ENCODE peak calls at places on chromosomes 4 and X, in nine cellular contexts. H, A, L, K, V, R, C, Y and F are unnamed samples.

GRCh38 chr4:113901994-113902787 is 77.3 kb downstream of the ARSJ start:
- DNase-seq in H (no peak), A (no peak), L (no peak), K (no peak), V (peak), R (no peak), C (no peak), Y (no peak), F (peak)

GRCh38 chr4:38125816-38126215 is 165.6 kb downstream of the PTTG2 start:
- DNase-seq in H (no peak), A (no peak), L (no peak), K (no peak), V (no peak), R (no peak), C (no peak), Y (no peak), F (no peak)

GRCh38 chr4:99816611-99817309 is at the start of gene DAPP1:
- DNase-seq in H (no peak), A (peak), L (peak), K (no peak), V (no peak), R (no peak), C (no peak), Y (no peak), F (peak)

GRCh38 chrX:109902665-109903064 is 100.2 kb upstream of the TMEM164 start:
- DNase-seq in H (peak), A (no peak), L (no peak), K (no peak), V (peak), R (no peak), C (no peak), Y (no peak), F (no peak)

GRCh38 chr4:155769092-155769491 is 10.3 kb downstream of the GUCY1B1 start:
- DNase-seq in H (no peak), A (no peak), L (no peak), K (no peak), V (no peak), R (no peak), C (no peak), Y (no peak), F (no peak)

GRCh38 chrX:24148535-24149345 is 789 bp upstream of the ZFX start:
- DNase-seq in H (peak), A (peak), L (no peak), K (peak), V (peak), R (no peak), C (peak), Y (no peak), F (no peak)

GRCh38 chrX:46758163-46758955 is 559 bp downstream of the SLC9A7 start:
- DNase-seq in H (peak), A (no peak), L (no peak), K (no peak), V (no peak), R (no peak), C (peak), Y (no peak), F (peak)

GRCh38 chr4:128821151-128821550 is 11.7 kb downstream of the JADE1 start:
- DNase-seq in H (no peak), A (no peak), L (no peak), K (no peak), V (no peak), R (no peak), C (no peak), Y (no peak), F (no peak)

GRCh38 chr4:52750819-52751348 is 341 bp downstream of the ERVMER34-1 start:
- DNase-seq in H (peak), A (no peak), L (peak), K (peak), V (no peak), R (no peak), C (no peak), Y (no peak), F (peak)

GRCh38 chrX:153983321-153983729 is 10.8 kb downstream of the TMEM187 start:
- DNase-seq in H (no peak), A (no peak), L (no peak), K (no peak), V (no peak), R (no peak), C (no peak), Y (no peak), F (no peak)

DNA sequence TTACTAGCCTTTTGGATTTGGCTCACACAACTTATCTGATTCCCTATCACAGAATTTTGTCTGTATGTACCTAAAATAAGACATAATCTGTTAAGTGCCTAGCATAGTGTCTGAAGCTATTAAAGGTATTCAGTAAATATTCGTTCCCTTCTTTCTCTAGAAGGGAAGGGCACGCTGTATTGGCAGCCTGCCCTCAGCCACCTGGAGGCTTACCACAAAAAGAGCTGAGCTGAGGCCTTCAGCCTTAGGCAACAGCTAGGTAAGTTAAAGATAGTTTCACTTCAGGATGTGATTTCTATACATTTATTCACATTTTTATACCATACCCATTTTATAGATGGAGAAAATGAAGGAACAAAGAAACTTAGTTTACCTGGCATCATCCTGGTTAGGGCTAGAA is 400.0 kb upstream of the LCORL start:
- DNase-seq in H (no peak), A (no peak), L (no peak), K (no peak), V (no peak), R (no peak), C (no peak), Y (no peak), F (no peak)
- H3K27ac ChIP-seq in H (no peak), A (no peak), L (no peak), K (no peak), V (no peak), R (no peak), C (no peak), Y (no peak), F (no peak)

DNA sequence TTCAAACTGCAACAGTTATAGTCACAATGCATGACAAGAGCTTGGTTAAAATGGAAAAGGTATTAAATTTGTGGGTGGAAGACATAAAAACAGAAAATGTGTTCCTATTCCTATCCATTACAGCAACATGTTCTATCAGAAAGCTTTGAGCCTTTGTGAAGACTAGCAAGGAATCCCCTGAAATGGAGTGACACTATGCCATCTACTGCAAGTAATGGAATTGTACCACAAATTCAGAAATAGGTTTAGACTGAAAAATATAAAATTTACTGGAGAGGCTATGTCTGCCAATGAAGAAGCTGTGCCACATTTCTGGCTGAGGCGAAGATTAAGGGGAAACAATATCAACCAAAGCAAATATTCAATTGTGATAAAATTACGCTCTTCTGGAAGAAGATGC is 247.9 kb downstream of the ADAM29 start:
- DNase-seq in H (peak), A (no peak), L (no peak), K (no peak), V (no peak), R (no peak), C (no peak), Y (no peak), F (no peak)
- TF ChIP-seq EP300 in H (no peak), A (no peak), L (no peak), K (no peak), V (no peak), R (no peak), C (no peak), Y (no peak), F (no peak)

GRCh38 chrX:49199315-49199595 is 738 bp downstream of the SYP start:
- DNase-seq in H (no peak), A (no peak), L (no peak), K (no peak), V (no peak), R (no peak), C (no peak), Y (no peak), F (no peak)
- H3K27ac ChIP-seq in H (no peak), A (no peak), L (no peak), K (no peak), V (no peak), R (no peak), C (no peak), Y (no peak), F (no peak)

DNA sequence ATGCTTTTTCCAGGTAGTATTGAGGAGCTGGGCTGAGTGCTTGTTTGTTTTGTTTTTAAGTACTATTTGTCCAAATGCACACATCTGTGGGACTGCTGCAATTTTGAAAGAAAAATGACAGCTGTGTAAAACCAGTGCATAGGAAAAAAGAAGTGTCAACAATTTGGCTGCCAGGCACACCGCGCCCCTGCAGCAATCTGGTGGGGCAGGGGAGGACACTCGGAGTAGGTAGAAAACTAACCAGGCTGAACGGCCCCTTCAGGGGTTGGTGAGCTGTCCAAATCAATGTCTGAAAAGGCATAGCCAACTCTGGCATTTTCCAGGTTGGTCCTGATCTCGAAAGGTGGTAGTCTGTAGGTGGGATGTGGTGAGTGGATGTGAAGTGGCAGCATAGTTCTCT is 1.1 kb downstream of the LDOC1 start:
- DNase-seq in H (no peak), A (no peak), L (no peak), K (no peak), V (no peak), R (no peak), C (no peak), Y (no peak), F (no peak)
- TF ChIP-seq EP300 in H (no peak), A (no peak), L (no peak), K (no peak), V (no peak), R (no peak), C (no peak), Y (no peak), F (no peak)

GRCh38 chr4:4456351-4456750 is 69.4 kb downstream of the NSG1 start:
- DNase-seq in H (no peak), A (no peak), L (no peak), K (no peak), V (peak), R (no peak), C (peak), Y (no peak), F (no peak)
- H3K27ac ChIP-seq in H (no peak), A (no peak), L (no peak), K (no peak), V (no peak), R (no peak), C (peak), Y (no peak), F (no peak)

DNA sequence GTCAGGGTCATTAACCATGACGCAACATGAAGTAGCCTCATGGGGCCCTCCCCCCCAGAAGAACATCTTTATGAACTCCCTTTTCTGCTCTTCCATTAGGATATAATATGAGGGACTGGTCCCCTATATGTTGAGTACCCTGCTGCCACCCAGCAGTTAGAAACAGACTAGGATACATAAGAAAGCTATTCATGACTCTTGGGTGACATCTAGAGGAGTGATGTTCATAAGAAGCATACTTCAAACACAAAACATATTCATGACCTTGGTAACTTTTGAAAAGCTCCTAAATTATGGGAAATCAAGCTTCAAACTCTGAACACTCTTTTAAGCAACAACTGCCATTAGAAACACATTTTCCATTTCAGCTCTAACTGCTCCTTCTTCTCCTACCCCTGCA is 155.2 kb upstream of the SPIN4 start:
- DNase-seq in H (peak), A (no peak), L (no peak), K (no peak), V (peak), R (peak), C (peak), Y (no peak), F (no peak)
- TF ChIP-seq EP300 in H (no peak), A (no peak), L (no peak), K (no peak), V (no peak), R (no peak), C (no peak), Y (no peak), F (no peak)

DNA sequence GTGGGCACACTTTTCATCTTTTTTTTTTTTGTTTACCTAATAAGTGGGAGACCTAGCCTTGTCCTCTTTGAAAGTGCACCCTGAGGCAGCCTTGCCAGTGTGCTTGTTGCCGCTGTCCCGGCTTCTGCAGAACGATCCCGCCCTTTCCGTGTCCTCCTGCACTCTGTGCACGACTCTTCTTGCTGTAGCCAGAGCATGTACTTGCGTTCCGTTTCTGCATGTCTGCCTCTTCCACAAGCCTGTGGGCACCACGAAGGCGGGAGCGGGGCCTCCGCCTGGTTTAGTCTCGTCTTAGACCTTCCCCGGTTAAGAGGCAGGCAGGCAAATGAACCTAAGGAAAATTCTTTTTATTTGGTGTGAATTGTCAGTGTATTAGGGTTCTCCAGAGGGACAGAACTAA is 32.6 kb upstream of the TBC1D14 start:
- DNase-seq in H (no peak), A (no peak), L (no peak), K (no peak), V (no peak), R (no peak), C (no peak), Y (no peak), F (no peak)
- H3K27ac ChIP-seq in H (no peak), A (no peak), L (no peak), K (no peak), V (no peak), R (no peak), C (no peak), Y (no peak), F (no peak)